ENCODE peak calls at places on chromosome 12, in ten cellular contexts. R, L, X, C, W, N, J, U, F and B are unnamed samples.

GRCh38 chr12:101707131-101707782 is 9.8 kb downstream of the CHPT1 start:
- DNase-seq in U (no peak), J (no peak), C (no peak), L (no peak), X (no peak), N (no peak), R (no peak), W (no peak), F (no peak), B (no peak)

GRCh38 chr12:14691560-14691959 is 4.8 kb downstream of the GUCY2C start:
- DNase-seq in F (peak), C (no peak), J (no peak), X (peak), U (no peak), R (peak), L (peak), W (no peak), N (peak), B (no peak)

GRCh38 chr12:26195641-26196423 is 459 bp downstream of the SSPN start:
- DNase-seq in W (peak), L (peak), X (peak), U (no peak), N (peak), C (peak), J (peak), R (peak), F (peak), B (peak)

GRCh38 chr12:6946033-6946919 is 2.5 kb downstream of the C12orf57 start:
- DNase-seq in X (peak), U (no peak), W (peak), J (peak), N (peak), L (peak), R (peak), F (peak), C (peak), B (peak)

GRCh38 chr12:75571651-75572050 is 60.2 kb upstream of the KRR1 start:
- DNase-seq in X (no peak), W (no peak), F (no peak), L (no peak), J (no peak), C (no peak), N (no peak), U (no peak), R (no peak), B (no peak)

GRCh38 chr12:131093971-131094830 is 140.5 kb downstream of the ADGRD1 start:
- DNase-seq in U (no peak), F (peak), C (no peak), L (peak), N (no peak), J (peak), X (no peak), W (no peak), R (no peak), B (no peak)

GRCh38 chr12:53338916-53339315 is 2.8 kb upstream of the SP7 start:
- DNase-seq in J (peak), U (no peak), W (no peak), R (no peak), F (no peak), L (no peak), X (no peak), C (peak), N (no peak), B (no peak)

GRCh38 chr12:12734561-12735071 is 17.4 kb downstream of the CDKN1B start:
- DNase-seq in F (no peak), C (no peak), J (no peak), N (no peak), R (no peak), U (no peak), X (peak), L (no peak), W (no peak), B (no peak)

GRCh38 chr12:28331130-28331529 is 140.9 kb downstream of the CCDC91 start:
- DNase-seq in F (no peak), L (no peak), X (no peak), N (no peak), W (no peak), C (no peak), U (no peak), R (no peak), J (no peak), B (no peak)

GRCh38 chr12:89253483-89253882 is 98.8 kb downstream of the DUSP6 start:
- DNase-seq in J (no peak), X (no peak), R (no peak), W (no peak), L (no peak), U (no peak), C (no peak), F (no peak), N (no peak), B (no peak)

GRCh38 chr12:109727746-109728726 is 14.4 kb downstream of the FAM222A start:
- DNase-seq in J (peak), L (no peak), W (no peak), F (no peak), U (no peak), X (no peak), C (no peak), N (no peak), R (no peak), B (peak)

GRCh38 chr12:111448831-111449790 is 43.4 kb downstream of the SH2B3 start:
- DNase-seq in X (peak), W (no peak), C (no peak), L (no peak), J (no peak), U (no peak), N (peak), F (no peak), R (peak), B (no peak)

GRCh38 chr12:46874642-46875041 is 48.8 kb upstream of the SLC38A4 start:
- DNase-seq in X (peak), C (no peak), J (peak), F (no peak), R (no peak), U (no peak), L (no peak), N (no peak), W (no peak), B (no peak)

GRCh38 chr12:77152623-77153193 is 87.3 kb upstream of the E2F7 start:
- DNase-seq in C (peak), J (no peak), F (no peak), R (no peak), L (no peak), N (no peak), X (no peak), W (no peak), U (peak), B (no peak)

GRCh38 chr12:98532687-98533304 is 17.4 kb downstream of the TMPO start:
- DNase-seq in W (no peak), F (no peak), U (peak), L (no peak), X (no peak), J (no peak), R (no peak), N (no peak), C (peak), B (no peak)

GRCh38 chr12:28086521-28086920 is 103.7 kb upstream of the CCDC91 start:
- DNase-seq in J (no peak), L (no peak), R (no peak), X (no peak), U (no peak), N (no peak), C (no peak), W (no peak), F (no peak), B (no peak)

GRCh38 chr12:120810021-120810420 is 84.4 kb downstream of the ACADS start:
- DNase-seq in R (no peak), C (no peak), F (no peak), J (no peak), W (no peak), N (no peak), X (no peak), U (no peak), L (no peak), B (no peak)

GRCh38 chr12:58557156-58557555 is 363.1 kb downstream of the LRIG3 start:
- DNase-seq in W (no peak), R (no peak), F (no peak), X (no peak), C (peak), N (no peak), L (no peak), J (no peak), U (peak), B (no peak)

GRCh38 chr12:82326905-82327503 is 31.2 kb downstream of the CCDC59 start:
- DNase-seq in U (no peak), W (no peak), X (no peak), C (peak), N (no peak), L (no peak), J (no peak), F (no peak), R (no peak), B (no peak)

GRCh38 chr12:72197790-72198189 is 74.4 kb upstream of the TRHDE start:
- DNase-seq in L (no peak), W (no peak), C (no peak), F (no peak), X (no peak), N (no peak), R (no peak), U (no peak), J (no peak), B (no peak)

GRCh38 chr12:29429999-29430698 is 49.2 kb upstream of the ERGIC2 start:
- DNase-seq in U (no peak), L (no peak), F (no peak), C (no peak), J (no peak), X (no peak), W (no peak), N (no peak), R (no peak), B (no peak)

GRCh38 chr12:84508325-84508861 is 404.2 kb downstream of the SLC6A15 start:
- DNase-seq in W (no peak), X (peak), U (no peak), L (no peak), R (no peak), J (no peak), N (peak), F (no peak), C (peak), B (no peak)

GRCh38 chr12:21939435-21939834 is 1.8 kb downstream of the ABCC9 start:
- DNase-seq in C (no peak), R (no peak), F (no peak), W (no peak), N (no peak), L (no peak), J (no peak), U (no peak), X (no peak), B (no peak)

GRCh38 chr12:122850695-122851350 is 15.6 kb downstream of the HIP1R start:
- DNase-seq in W (no peak), U (no peak), F (peak), X (no peak), C (no peak), R (no peak), L (no peak), N (no peak), J (peak), B (no peak)

GRCh38 chr12:122852336-122853275 is 17.3 kb downstream of the HIP1R start:
- DNase-seq in R (no peak), U (no peak), J (peak), C (no peak), N (no peak), L (no peak), F (no peak), W (no peak), X (peak), B (no peak)

GRCh38 chr12:122850048-122850445 is 14.8 kb downstream of the HIP1R start:
- DNase-seq in W (no peak), C (no peak), U (no peak), J (peak), X (no peak), N (no peak), F (no peak), L (no peak), R (no peak), B (no peak)

GRCh38 chr12:122853582-122854245 is 18.5 kb downstream of the HIP1R start:
- DNase-seq in L (no peak), C (no peak), F (no peak), X (no peak), W (no peak), U (no peak), N (no peak), J (peak), R (no peak), B (no peak)

GRCh38 chr12:122851820-122852219 is 16.6 kb downstream of the HIP1R start:
- DNase-seq in C (no peak), R (no peak), N (no peak), U (peak), L (no peak), F (peak), J (peak), X (peak), W (no peak), B (no peak)
- H3K4me3 ChIP-seq in C (no peak), R (no peak), N (no peak), U (no peak), L (no peak), F (no peak), J (no peak), X (no peak), W (no peak), B (no peak)

GRCh38 chr12:67354322-67354721 is 85.2 kb downstream of the CAND1 start:
- DNase-seq in X (no peak), R (no peak), U (no peak), C (no peak), N (no peak), W (no peak), J (no peak), L (no peak), F (no peak), B (no peak)

GRCh38 chr12:67356400-67356799 is 87.2 kb downstream of the CAND1 start:
- DNase-seq in J (no peak), W (no peak), C (no peak), L (no peak), F (no peak), U (no peak), X (peak), R (no peak), N (no peak), B (no peak)

GRCh38 chr12:67355428-67356385 is 86.5 kb downstream of the CAND1 start:
- DNase-seq in U (peak), C (peak), N (no peak), L (no peak), R (no peak), X (peak), F (no peak), W (no peak), J (no peak), B (no peak)

GRCh38 chr12:67354966-67355365 is 85.8 kb downstream of the CAND1 start:
- DNase-seq in C (no peak), X (no peak), R (no peak), W (no peak), J (no peak), F (no peak), L (no peak), U (no peak), N (no peak), B (no peak)

GRCh38 chr12:67352682-67353081 is 83.5 kb downstream of the CAND1 start:
- DNase-seq in U (no peak), J (no peak), C (no peak), R (no peak), X (no peak), L (no peak), F (no peak), N (no peak), W (no peak), B (no peak)
- H3K27ac ChIP-seq in U (no peak), J (peak), C (no peak), R (no peak), X (no peak), L (no peak), F (no peak), N (no peak), W (no peak), B (no peak)

DNA sequence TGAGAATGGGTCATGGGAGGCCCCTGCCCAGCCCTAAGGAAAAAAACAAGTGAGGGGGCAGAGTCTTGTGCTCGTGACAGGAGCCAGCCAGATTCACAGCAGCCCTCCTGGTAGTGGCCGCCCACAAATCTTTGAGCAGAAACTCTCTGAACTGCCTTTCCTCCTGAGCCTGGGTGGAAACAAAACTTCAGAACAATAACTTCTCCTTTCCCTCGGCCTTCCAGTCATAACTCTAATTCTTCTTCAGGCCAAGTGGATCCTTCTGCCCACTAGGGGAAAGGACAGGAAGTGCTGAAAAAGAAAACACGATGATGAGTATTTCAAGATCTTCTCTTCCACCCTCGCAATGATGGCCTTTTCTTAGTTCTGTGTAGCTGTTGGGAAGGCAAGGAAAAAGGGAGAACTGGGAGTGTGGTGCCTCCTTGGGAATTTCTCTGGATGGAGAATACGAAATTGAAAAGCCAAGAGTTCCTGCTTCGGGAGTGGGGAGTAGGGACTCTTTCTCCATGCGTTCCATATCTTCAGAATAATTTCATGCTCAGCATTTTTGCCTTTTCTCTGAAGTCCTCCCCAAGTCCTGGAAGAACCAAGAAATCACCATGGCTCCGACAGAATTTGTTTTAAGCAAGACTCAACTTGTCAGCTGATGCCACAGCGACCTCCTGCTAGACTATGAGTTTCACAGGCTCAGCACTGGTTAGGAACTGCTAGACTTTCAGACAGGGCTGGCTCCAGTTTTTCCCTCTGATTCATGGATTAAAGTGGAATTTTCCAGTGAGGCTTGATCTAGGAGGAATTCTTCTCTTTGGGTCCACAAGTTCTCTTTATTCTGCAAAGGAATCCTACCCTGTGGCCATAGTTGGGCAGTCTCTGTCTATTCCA is 188.9 kb downstream of the CAND1 start:
- DNase-seq in C (no peak), L (no peak), W (no peak), J (no peak), N (no peak), F (no peak), R (no peak), X (no peak), U (no peak), B (no peak)
- TF ChIP-seq CTCF in C (peak), L (peak), W (no peak), J (peak), N (no peak), F (peak), R (no peak), X (peak), U (peak), B (peak)

GRCh38 chr12:90851800-90852718 is 102.9 kb downstream of the CCER1 start:
- DNase-seq in C (no peak), F (no peak), J (no peak), L (no peak), R (no peak), X (no peak), W (no peak), N (no peak), U (no peak), B (no peak)

GRCh38 chr12:90858261-90858660 is 96.7 kb downstream of the CCER1 start:
- DNase-seq in U (no peak), F (no peak), R (peak), J (no peak), N (peak), X (no peak), L (peak), C (peak), W (peak), B (no peak)

GRCh38 chr12:90859591-90859990 is 95.4 kb downstream of the CCER1 start:
- DNase-seq in L (no peak), X (no peak), J (no peak), N (no peak), F (no peak), C (no peak), R (no peak), U (no peak), W (no peak), B (no peak)

GRCh38 chr12:90855534-90855933 is 99.4 kb downstream of the CCER1 start:
- DNase-seq in F (no peak), U (no peak), C (no peak), J (no peak), R (no peak), N (no peak), W (no peak), X (no peak), L (no peak), B (no peak)

DNA sequence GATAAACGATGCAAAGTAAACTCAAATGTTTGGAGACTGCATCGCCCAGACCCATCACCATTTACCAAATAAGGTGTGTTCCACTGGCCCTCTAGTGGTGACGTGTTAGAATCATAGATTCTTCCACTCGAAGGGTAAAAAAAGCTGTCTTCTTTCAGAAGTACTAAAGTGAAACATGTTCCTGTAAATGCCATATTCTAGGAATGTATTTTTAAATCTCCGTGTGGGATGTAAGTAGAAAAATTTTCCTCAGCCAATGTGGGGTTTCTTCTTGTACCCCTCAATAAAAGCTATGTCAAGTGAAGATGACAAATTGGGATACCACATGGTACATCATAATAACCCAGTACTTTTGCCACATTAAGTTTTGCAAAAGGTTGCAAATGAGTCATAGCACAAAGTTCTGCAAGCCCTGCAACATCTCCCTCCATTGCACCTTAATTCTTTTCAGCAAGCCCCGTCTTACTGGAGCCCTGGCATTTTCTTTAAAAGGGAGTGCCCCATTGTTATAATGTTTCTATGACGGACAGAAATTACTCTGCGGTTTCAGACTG is 100.8 kb downstream of the CCER1 start:
- DNase-seq in R (no peak), F (no peak), L (no peak), U (peak), J (no peak), C (peak), N (peak), X (peak), W (peak), B (no peak)
- H3K4me3 ChIP-seq in R (no peak), F (no peak), L (no peak), U (no peak), J (no peak), C (no peak), N (no peak), X (no peak), W (no peak), B (no peak)